ENCODE peak calls at places on chromosome 6, in five cellular contexts. L, S, V, U and O are unnamed samples. For H3K36me3, the result is how much of the 10 kb centered on the place peaks cover.

GRCh38 chr6:92538296-92538695 is 881.1 kb downstream of the EPHA7 start:
- DNase-seq in L (no peak), S (no peak), V (peak), U (no peak), O (no peak)

GRCh38 chr6:130324657-130325056 is 41.2 kb upstream of the TMEM200A start:
- DNase-seq in L (no peak), S (no peak), V (peak), U (no peak), O (peak)

GRCh38 chr6:54646551-54647300 is 199.8 kb upstream of the FAM83B start:
- DNase-seq in L (no peak), S (no peak), V (peak), U (no peak), O (peak)

GRCh38 chr6:408599-409102 is 17.1 kb downstream of the IRF4 start:
- DNase-seq in L (peak), S (peak), V (peak), U (no peak), O (peak)

GRCh38 chr6:135054238-135054574 is 416 bp downstream of the HBS1L start:
- DNase-seq in L (no peak), S (peak), V (no peak), U (no peak), O (no peak)

GRCh38 chr6:105601541-105602174 is 198.8 kb upstream of the PREP start:
- DNase-seq in L (no peak), S (peak), V (peak), U (no peak), O (peak)

GRCh38 chr6:1597924-1598323 is 11.8 kb upstream of the FOXC1 start:
- DNase-seq in L (no peak), S (no peak), V (no peak), U (no peak), O (peak)

GRCh38 chr6:158775832-158776231 is 43.3 kb downstream of the EZR start:
- DNase-seq in L (no peak), S (no peak), V (no peak), U (no peak), O (no peak)

GRCh38 chr6:25485820-25486559 is 166.0 kb upstream of the SCGN start:
- DNase-seq in L (no peak), S (peak), V (no peak), U (no peak), O (no peak)

GRCh38 chr6:39393075-39393474 is 70.6 kb upstream of the KCNK16 start:
- DNase-seq in L (no peak), S (no peak), V (no peak), U (no peak), O (no peak)

GRCh38 chr6:129686941-129687627 is 22.9 kb downstream of the ARHGAP18 start:
- DNase-seq in L (no peak), S (no peak), V (peak), U (no peak), O (no peak)

GRCh38 chr6:12010635-12011275 is 1.4 kb upstream of the HIVEP1 start:
- DNase-seq in L (peak), S (peak), V (no peak), U (peak), O (no peak)

GRCh38 chr6:45619211-45619760 is 241.6 kb upstream of the SUPT3H start:
- DNase-seq in L (no peak), S (no peak), V (peak), U (no peak), O (peak)

GRCh38 chr6:91812596-91813274 is 1225.9 kb upstream of the MAP3K7 start:
- DNase-seq in L (no peak), S (no peak), V (peak), U (no peak), O (no peak)

GRCh38 chr6:78910611-78911134 is 43.3 kb downstream of the IRAK1BP1 start:
- DNase-seq in L (peak), S (peak), V (peak), U (no peak), O (peak)

GRCh38 chr6:54801669-54802068 is 44.9 kb upstream of the FAM83B start:
- DNase-seq in L (no peak), S (peak), V (peak), U (no peak), O (peak)

GRCh38 chr6:109705258-109705657 is 14.2 kb downstream of the FIG4 start:
- DNase-seq in L (peak), S (peak), V (peak), U (peak), O (peak)

GRCh38 chr6:146972526-146972925 is 231.7 kb upstream of the STXBP5 start:
- DNase-seq in L (no peak), S (no peak), V (peak), U (no peak), O (no peak)

GRCh38 chr6:166955121-166955864 is 1.1 kb downstream of the RNASET2 start:
- DNase-seq in L (peak), S (no peak), V (no peak), U (peak), O (no peak)

GRCh38 chr6:112571886-112572285 is 224.8 kb downstream of the RFPL4B start:
- DNase-seq in L (no peak), S (no peak), V (peak), U (no peak), O (peak)

GRCh38 chr6:117156701-117157100 is 108.7 kb upstream of the VGLL2 start:
- DNase-seq in L (no peak), S (no peak), V (no peak), U (no peak), O (no peak)

GRCh38 chr6:154847318-154847717 is 114.1 kb downstream of the SCAF8 start:
- DNase-seq in L (no peak), S (no peak), V (no peak), U (no peak), O (peak)

GRCh38 chr6:127690092-127690491 is 113.1 kb downstream of the C6orf58 start:
- DNase-seq in L (no peak), S (peak), V (peak), U (no peak), O (peak)

GRCh38 chr6:85641522-85641915 is 1.2 kb downstream of the SYNCRIP start:
- DNase-seq in L (peak), S (no peak), V (no peak), U (no peak), O (no peak)

GRCh38 chr6:89215391-89215790 is 1.8 kb downstream of the GABRR1 start:
- DNase-seq in L (no peak), S (no peak), V (no peak), U (no peak), O (no peak)

GRCh38 chr6:89212472-89212871 is 4.7 kb downstream of the GABRR1 start:
- DNase-seq in L (no peak), S (no peak), V (no peak), U (no peak), O (no peak)

GRCh38 chr6:89214197-89214596 is 3.0 kb downstream of the GABRR1 start:
- DNase-seq in L (no peak), S (no peak), V (no peak), U (no peak), O (no peak)

GRCh38 chr6:89217308-89217999 is at the start of gene GABRR1:
- DNase-seq in L (no peak), S (no peak), V (peak), U (no peak), O (no peak)

DNA sequence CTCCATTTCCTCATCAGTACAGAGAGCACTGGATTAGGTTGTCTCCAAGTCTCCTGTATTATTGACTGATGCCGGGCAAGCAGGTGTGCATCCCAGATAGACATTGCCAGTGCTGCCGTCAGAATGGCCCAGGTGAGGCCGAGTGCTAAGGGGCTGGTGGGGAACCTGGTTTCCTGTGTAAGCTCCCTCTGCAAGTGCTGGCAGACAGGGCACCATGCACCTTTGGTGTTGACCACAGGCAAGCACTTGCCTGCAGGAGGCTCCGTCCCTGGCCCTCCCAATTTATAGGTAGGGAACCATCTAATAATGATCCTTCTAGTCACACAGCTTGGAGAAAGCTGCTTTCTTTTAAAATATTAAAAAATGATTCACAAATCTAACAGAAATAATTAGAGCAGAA is 747 bp downstream of the GABRR1 start:
- DNase-seq in L (no peak), S (no peak), V (no peak), U (no peak), O (no peak)
- H3K36me3 ChIP-seq in L (under half), S (under half), V (under half), U (under half), O (under half)

GRCh38 chr6:17640477-17640917 is 40.4 kb downstream of the FAM8A1 start:
- DNase-seq in L (no peak), S (no peak), V (no peak), U (no peak), O (peak)
- H3K36me3 ChIP-seq in L (half or more), S (under half), V (under half), U (under half), O (half or more)

GRCh38 chr6:7886132-7886531 is 24.5 kb downstream of the TXNDC5 start:
- DNase-seq in L (no peak), S (no peak), V (no peak), U (no peak), O (no peak)
- H3K36me3 ChIP-seq in L (half or more), S (under half), V (half or more), U (under half), O (half or more)

DNA sequence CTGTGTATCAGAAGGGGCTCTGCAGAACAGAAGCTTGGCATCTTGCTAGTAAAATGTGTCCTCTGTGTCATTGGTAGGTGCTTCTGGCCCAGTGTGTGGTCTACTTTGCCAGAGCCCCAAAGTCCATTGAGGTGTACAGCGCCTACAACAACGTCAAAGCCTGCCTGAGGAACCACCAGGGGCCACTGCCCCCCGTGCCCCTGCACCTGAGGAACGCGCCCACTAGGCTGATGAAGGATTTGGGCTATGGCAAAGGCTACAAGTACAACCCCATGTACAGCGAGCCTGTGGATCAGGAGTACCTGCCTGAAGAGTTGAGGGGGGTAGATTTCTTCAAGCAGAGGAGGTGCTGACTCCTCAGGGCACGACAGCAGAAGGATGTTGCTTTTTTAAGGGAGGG is 19.7 kb downstream of the WRNIP1 start:
- DNase-seq in L (no peak), S (no peak), V (no peak), U (no peak), O (no peak)
- H3K36me3 ChIP-seq in L (half or more), S (under half), V (under half), U (under half), O (under half)

GRCh38 chr6:56649782-56650181 is 7.1 kb upstream of the DST start:
- DNase-seq in L (no peak), S (no peak), V (no peak), U (no peak), O (no peak)
- H3K36me3 ChIP-seq in L (under half), S (under half), V (under half), U (under half), O (under half)

GRCh38 chr6:81373414-81373813 is 379.1 kb downstream of the TENT5A start:
- DNase-seq in L (no peak), S (no peak), V (no peak), U (no peak), O (no peak)

GRCh38 chr6:81380718-81381338 is 371.7 kb downstream of the TENT5A start:
- DNase-seq in L (no peak), S (peak), V (no peak), U (no peak), O (no peak)

GRCh38 chr6:81381382-81381916 is 371.0 kb downstream of the TENT5A start:
- DNase-seq in L (no peak), S (no peak), V (no peak), U (no peak), O (no peak)

GRCh38 chr6:81371929-81372328 is 380.6 kb downstream of the TENT5A start:
- DNase-seq in L (no peak), S (no peak), V (no peak), U (no peak), O (no peak)

GRCh38 chr6:81376745-81377144 is 375.7 kb downstream of the TENT5A start:
- DNase-seq in L (no peak), S (no peak), V (no peak), U (no peak), O (no peak)
- H3K36me3 ChIP-seq in L (under half), S (under half), V (under half), U (under half), O (under half)

DNA sequence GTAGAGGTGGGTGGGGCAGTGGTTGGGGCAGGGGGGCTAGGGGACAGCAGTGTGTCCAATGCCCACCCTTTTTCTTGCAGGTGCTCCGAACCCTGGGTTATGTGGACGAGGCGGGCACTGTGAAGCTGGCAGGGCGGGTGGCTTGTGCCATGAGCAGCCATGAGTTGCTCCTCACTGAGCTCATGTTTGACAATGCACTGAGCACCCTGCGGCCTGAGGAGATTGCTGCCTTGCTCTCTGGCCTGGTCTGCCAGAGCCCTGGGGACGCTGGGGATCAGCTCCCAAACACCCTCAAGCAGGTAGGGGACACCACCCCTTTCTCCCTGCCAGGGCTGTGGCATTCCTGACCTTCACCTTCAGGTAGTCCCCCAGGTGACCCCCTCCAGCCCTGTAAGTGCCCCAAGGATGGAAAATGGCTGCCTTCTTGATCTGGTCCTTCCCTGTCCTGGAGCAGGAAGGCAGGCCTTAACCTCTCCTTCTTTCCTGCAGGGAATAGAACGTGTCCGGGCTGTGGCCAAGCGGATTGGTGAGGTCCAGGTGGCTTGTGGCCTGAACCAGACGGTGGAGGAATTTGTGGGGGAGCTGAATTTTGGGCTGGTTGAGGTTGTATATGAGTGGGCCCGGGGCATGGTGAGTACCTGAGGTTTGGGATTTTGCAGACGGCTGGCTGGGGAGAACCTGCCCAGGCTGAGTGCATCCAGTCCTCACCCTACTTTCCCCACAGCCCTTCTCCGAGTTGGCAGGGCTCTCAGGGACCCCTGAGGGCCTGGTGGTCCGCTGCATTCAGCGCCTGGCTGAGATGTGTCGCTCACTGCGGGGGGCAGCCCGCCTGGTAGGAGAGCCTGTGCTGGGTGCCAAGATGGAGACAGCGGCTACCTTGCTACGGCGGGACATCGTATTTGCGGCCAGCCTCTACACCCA is 2.9 kb downstream of the DXO start:
- DNase-seq in L (no peak), S (no peak), V (no peak), U (peak), O (no peak)
- H3K36me3 ChIP-seq in L (under half), S (under half), V (under half), U (under half), O (half or more)

GRCh38 chr6:144785056-144785455 is 499.9 kb downstream of the UTRN start:
- DNase-seq in L (no peak), S (no peak), V (no peak), U (no peak), O (no peak)
- H3K36me3 ChIP-seq in L (under half), S (under half), V (under half), U (under half), O (under half)

DNA sequence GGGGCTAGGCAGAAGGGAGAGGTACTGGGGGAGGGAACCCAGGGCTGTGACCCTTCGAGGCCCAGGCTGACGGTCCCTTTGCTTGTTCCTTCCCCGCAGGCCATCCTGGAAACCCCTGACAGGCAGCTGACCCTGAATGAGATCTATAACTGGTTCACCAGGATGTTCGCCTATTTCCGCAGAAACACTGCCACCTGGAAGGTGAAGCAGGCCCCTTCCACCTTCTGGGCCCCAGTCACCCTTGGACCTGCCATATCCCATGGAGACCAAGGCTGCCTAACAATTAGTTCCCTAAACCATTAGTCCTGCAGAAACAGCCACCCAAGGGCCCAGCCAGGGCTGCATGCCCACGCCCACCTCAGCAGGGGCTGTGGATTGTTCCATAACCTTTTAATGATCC is 44.9 kb downstream of the FOXP4 start:
- DNase-seq in L (no peak), S (no peak), V (no peak), U (no peak), O (no peak)
- H3K36me3 ChIP-seq in L (half or more), S (under half), V (under half), U (under half), O (under half)